ENCODE peak calls at places on chromosomes 6 and 20, in seven cellular contexts. One of them, this sample, is unnamed.

GRCh38 chr6:143614270-143614669 is 63.5 kb upstream of the PHACTR2 start:
- DNase-seq in IMR-90: no peak
- DNase-seq in cardiac muscle cell: no peak
- DNase-seq in mucosa of descending colon: no peak
- DNase-seq in Peyer's patch: no peak
- DNase-seq in upper lobe of right lung: no peak
- DNase-seq in CD8-positive, alpha-beta T cell: no peak
- DNase-seq in this sample: no peak

GRCh38 chr20:3873507-3873906 is 15.7 kb upstream of the PANK2 start:
- DNase-seq in mucosa of descending colon: no peak
- DNase-seq in CD8-positive, alpha-beta T cell: no peak
- DNase-seq in upper lobe of right lung: no peak
- DNase-seq in IMR-90: no peak
- DNase-seq in cardiac muscle cell: no peak
- DNase-seq in Peyer's patch: no peak
- DNase-seq in this sample: no peak

GRCh38 chr6:91781946-91782345 is 1195.1 kb upstream of the MAP3K7 start:
- DNase-seq in cardiac muscle cell: no peak
- DNase-seq in Peyer's patch: no peak
- DNase-seq in IMR-90: no peak
- DNase-seq in upper lobe of right lung: no peak
- DNase-seq in mucosa of descending colon: no peak
- DNase-seq in CD8-positive, alpha-beta T cell: no peak
- DNase-seq in this sample: no peak

GRCh38 chr6:120584111-120584760 is 750.0 kb downstream of the TBC1D32 start:
- DNase-seq in mucosa of descending colon: no peak
- DNase-seq in Peyer's patch: no peak
- DNase-seq in upper lobe of right lung: no peak
- DNase-seq in CD8-positive, alpha-beta T cell: no peak
- DNase-seq in cardiac muscle cell: no peak
- DNase-seq in IMR-90: no peak
- DNase-seq in this sample: no peak

GRCh38 chr6:150275489-150275888 is 93.3 kb upstream of the IYD start:
- DNase-seq in cardiac muscle cell: no peak
- DNase-seq in CD8-positive, alpha-beta T cell: no peak
- DNase-seq in mucosa of descending colon: no peak
- DNase-seq in IMR-90: no peak
- DNase-seq in Peyer's patch: no peak
- DNase-seq in upper lobe of right lung: no peak
- DNase-seq in this sample: no peak

GRCh38 chr6:17269840-17270239 is 11.3 kb upstream of the RBM24 start:
- DNase-seq in upper lobe of right lung: no peak
- DNase-seq in IMR-90: peak; percentile 76
- DNase-seq in mucosa of descending colon: no peak
- DNase-seq in CD8-positive, alpha-beta T cell: no peak
- DNase-seq in Peyer's patch: no peak
- DNase-seq in cardiac muscle cell: no peak
- DNase-seq in this sample: no peak

GRCh38 chr6:105594272-105594671 is 191.4 kb upstream of the PREP start:
- DNase-seq in Peyer's patch: no peak
- DNase-seq in cardiac muscle cell: no peak
- DNase-seq in IMR-90: no peak
- DNase-seq in upper lobe of right lung: no peak
- DNase-seq in mucosa of descending colon: no peak
- DNase-seq in CD8-positive, alpha-beta T cell: no peak
- DNase-seq in this sample: no peak

GRCh38 chr20:1810926-1811620 is 84.1 kb upstream of the SIRPA start:
- DNase-seq in Peyer's patch: peak; percentile 58
- DNase-seq in upper lobe of right lung: no peak
- DNase-seq in CD8-positive, alpha-beta T cell: no peak
- DNase-seq in cardiac muscle cell: no peak
- DNase-seq in mucosa of descending colon: no peak
- DNase-seq in IMR-90: peak; percentile 72
- DNase-seq in this sample: no peak

GRCh38 chr6:160073272-160073671 is 48.3 kb upstream of the SLC22A1 start:
- DNase-seq in mucosa of descending colon: no peak
- DNase-seq in upper lobe of right lung: no peak
- DNase-seq in cardiac muscle cell: no peak
- DNase-seq in CD8-positive, alpha-beta T cell: no peak
- DNase-seq in IMR-90: no peak
- DNase-seq in Peyer's patch: no peak
- DNase-seq in this sample: no peak

GRCh38 chr20:44683263-44684046 is 31.7 kb upstream of the CCN5 start:
- DNase-seq in Peyer's patch: peak; percentile 79
- DNase-seq in IMR-90: peak; percentile 42
- DNase-seq in cardiac muscle cell: peak; percentile 73
- DNase-seq in CD8-positive, alpha-beta T cell: peak; percentile 59
- DNase-seq in mucosa of descending colon: peak; percentile 82
- DNase-seq in upper lobe of right lung: no peak
- DNase-seq in this sample: peak; percentile 94

GRCh38 chr6:136956590-136957573 is 34.8 kb downstream of the SLC35D3 start:
- DNase-seq in IMR-90: no peak
- DNase-seq in mucosa of descending colon: peak; percentile 20
- DNase-seq in CD8-positive, alpha-beta T cell: no peak
- DNase-seq in cardiac muscle cell: peak; percentile 67
- DNase-seq in Peyer's patch: no peak
- DNase-seq in upper lobe of right lung: no peak
- DNase-seq in this sample: peak; percentile 20

GRCh38 chr6:156886409-156886808 is 109.2 kb downstream of the ARID1B start:
- DNase-seq in cardiac muscle cell: no peak
- DNase-seq in Peyer's patch: peak; percentile 67
- DNase-seq in mucosa of descending colon: no peak
- DNase-seq in upper lobe of right lung: no peak
- DNase-seq in IMR-90: no peak
- DNase-seq in CD8-positive, alpha-beta T cell: no peak
- DNase-seq in this sample: no peak

GRCh38 chr6:156881687-156882629 is 104.8 kb downstream of the ARID1B start:
- DNase-seq in upper lobe of right lung: no peak
- DNase-seq in mucosa of descending colon: peak; percentile 17
- DNase-seq in CD8-positive, alpha-beta T cell: no peak
- DNase-seq in cardiac muscle cell: no peak
- DNase-seq in Peyer's patch: no peak
- DNase-seq in IMR-90: peak; percentile 26
- DNase-seq in this sample: no peak

GRCh38 chr6:156885562-156885961 is 108.4 kb downstream of the ARID1B start:
- DNase-seq in mucosa of descending colon: no peak
- DNase-seq in CD8-positive, alpha-beta T cell: no peak
- DNase-seq in IMR-90: no peak
- DNase-seq in upper lobe of right lung: no peak
- DNase-seq in cardiac muscle cell: no peak
- DNase-seq in Peyer's patch: no peak
- DNase-seq in this sample: no peak

GRCh38 chr6:156884306-156884705 is 107.1 kb downstream of the ARID1B start:
- DNase-seq in mucosa of descending colon: no peak
- DNase-seq in CD8-positive, alpha-beta T cell: no peak
- DNase-seq in IMR-90: no peak
- DNase-seq in upper lobe of right lung: no peak
- DNase-seq in cardiac muscle cell: no peak
- DNase-seq in Peyer's patch: no peak
- DNase-seq in this sample: no peak

DNA sequence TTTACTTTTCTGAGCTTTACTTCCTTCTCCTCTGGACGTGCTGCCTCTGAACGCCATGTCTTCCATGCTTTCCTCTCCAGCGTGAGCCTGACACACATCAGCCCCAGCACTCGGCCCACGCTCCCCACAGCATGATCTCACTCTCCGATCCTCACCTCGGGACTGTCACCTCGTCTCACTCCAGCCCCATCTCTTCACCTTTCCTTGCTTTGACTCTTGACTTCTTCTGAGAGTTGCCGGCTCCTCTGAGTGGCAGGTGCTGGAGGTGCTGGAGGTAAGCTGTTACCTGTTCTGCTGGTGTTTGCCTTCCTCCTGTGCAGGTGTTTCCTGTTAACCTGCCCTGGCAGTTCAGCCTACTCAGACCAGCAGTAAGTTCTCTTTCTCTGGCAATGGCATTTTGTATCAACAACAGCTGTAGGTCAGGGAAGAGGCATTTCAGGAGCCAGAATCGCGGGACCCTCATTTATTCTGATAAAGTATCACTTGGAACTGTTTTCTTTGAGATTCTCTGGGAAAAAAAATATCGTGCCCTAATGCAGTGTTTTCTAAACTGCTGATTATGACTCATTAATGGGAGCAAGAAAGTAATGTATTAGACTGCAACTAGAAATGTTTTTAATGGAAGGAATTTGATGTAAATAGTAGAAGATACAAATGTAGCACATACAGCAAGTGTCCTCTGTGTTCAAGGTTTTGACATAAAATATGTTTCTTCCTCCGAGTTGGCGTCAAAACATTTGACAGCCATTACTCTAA is 106.5 kb downstream of the ARID1B start:
- DNase-seq in mucosa of descending colon: peak; percentile 62
- DNase-seq in cardiac muscle cell: no peak
- DNase-seq in Peyer's patch: peak; percentile 69
- DNase-seq in upper lobe of right lung: peak; percentile 70
- DNase-seq in CD8-positive, alpha-beta T cell: no peak
- DNase-seq in IMR-90: peak; percentile 35
- DNase-seq in this sample: no peak
- H3K4me3 ChIP-seq in mucosa of descending colon: no peak overlapping the region
- H3K4me3 ChIP-seq in cardiac muscle cell: no peak overlapping the region
- H3K4me3 ChIP-seq in Peyer's patch: no peak overlapping the region
- H3K4me3 ChIP-seq in upper lobe of right lung: no peak overlapping the region
- H3K4me3 ChIP-seq in CD8-positive, alpha-beta T cell: no peak overlapping the region
- H3K4me3 ChIP-seq in IMR-90: no peak overlapping the region
- H3K4me3 ChIP-seq in this sample: no peak overlapping the region

GRCh38 chr6:111157412-111157811 is 70.1 kb downstream of the SLC16A10 start:
- DNase-seq in CD8-positive, alpha-beta T cell: no peak
- DNase-seq in upper lobe of right lung: no peak
- DNase-seq in mucosa of descending colon: no peak
- DNase-seq in Peyer's patch: no peak
- DNase-seq in IMR-90: no peak
- DNase-seq in cardiac muscle cell: no peak
- DNase-seq in this sample: no peak

GRCh38 chr6:111159628-111160027 is 72.3 kb downstream of the SLC16A10 start:
- DNase-seq in CD8-positive, alpha-beta T cell: no peak
- DNase-seq in IMR-90: no peak
- DNase-seq in Peyer's patch: no peak
- DNase-seq in cardiac muscle cell: no peak
- DNase-seq in upper lobe of right lung: no peak
- DNase-seq in mucosa of descending colon: no peak
- DNase-seq in this sample: no peak

GRCh38 chr6:111162504-111162903 is 75.2 kb downstream of the SLC16A10 start:
- DNase-seq in IMR-90: no peak
- DNase-seq in Peyer's patch: no peak
- DNase-seq in upper lobe of right lung: no peak
- DNase-seq in cardiac muscle cell: no peak
- DNase-seq in mucosa of descending colon: no peak
- DNase-seq in CD8-positive, alpha-beta T cell: no peak
- DNase-seq in this sample: no peak

DNA sequence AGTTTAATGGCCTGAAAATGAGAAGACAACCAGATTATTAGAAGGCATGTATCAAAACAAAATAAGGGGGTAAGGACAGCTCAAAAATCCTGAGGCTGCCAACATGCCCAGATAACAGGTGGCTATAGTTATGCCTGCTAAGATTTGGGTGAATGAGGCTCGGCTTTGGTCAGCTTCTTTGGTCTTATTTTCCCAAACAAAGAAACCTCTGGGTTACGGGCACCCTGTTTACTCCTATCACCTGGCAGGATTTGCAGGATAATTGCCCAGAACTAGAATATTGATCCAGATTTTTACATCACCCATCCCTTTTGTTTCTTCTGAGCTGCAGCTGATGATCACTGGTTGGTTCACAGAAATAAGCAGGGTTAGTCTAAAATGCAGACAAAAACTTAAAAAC is 74.3 kb downstream of the SLC16A10 start:
- DNase-seq in cardiac muscle cell: no peak
- DNase-seq in CD8-positive, alpha-beta T cell: no peak
- DNase-seq in upper lobe of right lung: no peak
- DNase-seq in mucosa of descending colon: no peak
- DNase-seq in IMR-90: no peak
- DNase-seq in Peyer's patch: no peak
- DNase-seq in this sample: no peak
- H3K9me3 ChIP-seq in cardiac muscle cell: no peaks in the 10 kb centered on the region
- H3K9me3 ChIP-seq in CD8-positive, alpha-beta T cell: peaks cover 9% of the 10 kb centered on the region
- H3K9me3 ChIP-seq in upper lobe of right lung: no peaks in the 10 kb centered on the region
- H3K9me3 ChIP-seq in mucosa of descending colon: peaks cover 15% of the 10 kb centered on the region
- H3K9me3 ChIP-seq in IMR-90: no peaks in the 10 kb centered on the region
- H3K9me3 ChIP-seq in Peyer's patch: peaks cover 10% of the 10 kb centered on the region
- H3K9me3 ChIP-seq in this sample: peaks cover 8% of the 10 kb centered on the region

DNA sequence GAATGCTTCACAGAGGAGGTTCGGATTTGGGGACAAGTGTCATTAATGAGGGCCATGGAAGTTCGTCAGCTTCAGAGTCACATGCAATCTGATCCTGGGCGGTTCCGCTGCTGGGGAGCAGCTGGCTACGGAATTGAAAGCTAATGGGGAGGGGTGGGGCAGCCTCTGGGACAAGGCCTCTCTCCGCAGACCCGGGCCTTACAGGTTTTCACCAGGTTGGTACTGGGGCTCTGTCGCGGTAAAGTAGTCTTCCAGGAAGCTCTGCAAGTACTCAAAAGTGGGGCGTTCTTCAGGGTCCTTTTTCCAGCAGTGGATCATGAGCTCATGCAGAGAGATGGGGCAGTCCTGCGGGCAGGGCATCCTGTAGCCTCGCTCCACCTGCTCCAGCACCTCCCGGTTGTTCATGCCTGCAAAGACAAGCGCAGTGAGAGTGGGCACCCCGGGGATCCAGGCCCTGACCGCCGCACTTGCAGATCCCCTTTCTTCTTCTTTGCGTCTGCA is 55.9 kb upstream of the TRAF3IP2 start:
- DNase-seq in upper lobe of right lung: no peak
- DNase-seq in Peyer's patch: no peak
- DNase-seq in IMR-90: no peak
- DNase-seq in CD8-positive, alpha-beta T cell: no peak
- DNase-seq in mucosa of descending colon: peak; percentile 49
- DNase-seq in cardiac muscle cell: peak; percentile 42
- DNase-seq in this sample: no peak
- H3K4me3 ChIP-seq in upper lobe of right lung: no peak overlapping the region
- H3K4me3 ChIP-seq in Peyer's patch: no peak overlapping the region
- H3K4me3 ChIP-seq in IMR-90: no peak overlapping the region
- H3K4me3 ChIP-seq in CD8-positive, alpha-beta T cell: no peak overlapping the region
- H3K4me3 ChIP-seq in mucosa of descending colon: no peak overlapping the region
- H3K4me3 ChIP-seq in cardiac muscle cell: no peak overlapping the region
- H3K4me3 ChIP-seq in this sample: no peak overlapping the region

GRCh38 chr6:13676551-13677156 is 35.0 kb downstream of the RANBP9 start:
- DNase-seq in CD8-positive, alpha-beta T cell: no peak
- DNase-seq in IMR-90: no peak
- DNase-seq in Peyer's patch: no peak
- DNase-seq in upper lobe of right lung: no peak
- DNase-seq in mucosa of descending colon: no peak
- DNase-seq in cardiac muscle cell: no peak
- DNase-seq in this sample: no peak

GRCh38 chr6:13679996-13680395 is 31.6 kb downstream of the RANBP9 start:
- DNase-seq in Peyer's patch: no peak
- DNase-seq in CD8-positive, alpha-beta T cell: no peak
- DNase-seq in mucosa of descending colon: no peak
- DNase-seq in upper lobe of right lung: no peak
- DNase-seq in IMR-90: no peak
- DNase-seq in cardiac muscle cell: no peak
- DNase-seq in this sample: no peak

GRCh38 chr6:13677878-13678254 is 33.8 kb downstream of the RANBP9 start:
- DNase-seq in cardiac muscle cell: no peak
- DNase-seq in IMR-90: no peak
- DNase-seq in upper lobe of right lung: no peak
- DNase-seq in CD8-positive, alpha-beta T cell: no peak
- DNase-seq in mucosa of descending colon: no peak
- DNase-seq in Peyer's patch: no peak
- DNase-seq in this sample: no peak

GRCh38 chr6:13680448-13680968 is 31.1 kb downstream of the RANBP9 start:
- DNase-seq in upper lobe of right lung: no peak
- DNase-seq in CD8-positive, alpha-beta T cell: no peak
- DNase-seq in mucosa of descending colon: no peak
- DNase-seq in IMR-90: no peak
- DNase-seq in cardiac muscle cell: no peak
- DNase-seq in Peyer's patch: no peak
- DNase-seq in this sample: no peak

GRCh38 chr6:13678255-13678983 is 33.2 kb downstream of the RANBP9 start:
- DNase-seq in mucosa of descending colon: no peak
- DNase-seq in IMR-90: no peak
- DNase-seq in cardiac muscle cell: no peak
- DNase-seq in CD8-positive, alpha-beta T cell: no peak
- DNase-seq in Peyer's patch: no peak
- DNase-seq in upper lobe of right lung: no peak
- DNase-seq in this sample: no peak
- H3K9me3 ChIP-seq in mucosa of descending colon: peaks cover 13% of the 10 kb centered on the region
- H3K9me3 ChIP-seq in IMR-90: no peaks in the 10 kb centered on the region
- H3K9me3 ChIP-seq in cardiac muscle cell: no peaks in the 10 kb centered on the region
- H3K9me3 ChIP-seq in CD8-positive, alpha-beta T cell: no peaks in the 10 kb centered on the region
- H3K9me3 ChIP-seq in Peyer's patch: no peaks in the 10 kb centered on the region
- H3K9me3 ChIP-seq in upper lobe of right lung: peaks cover 8% of the 10 kb centered on the region
- H3K9me3 ChIP-seq in this sample: peaks cover 17% of the 10 kb centered on the region

This sample was measured in Caco-2.